ENCODE peak calls at places on chromosome X, in nine cellular contexts. P, U, I, H, W, C, Z, M and B are unnamed samples.

GRCh38 chrX:18875256-18875878 is 108.5 kb downstream of the PHKA2 start:
- DNase-seq in W (no peak), P (no peak), U (no peak), Z (no peak), H (no peak), C (no peak), I (no peak), M (no peak), B (peak)

GRCh38 chrX:1903380-1903935 is 288.6 kb downstream of the ASMT start:
- DNase-seq in C (no peak), P (peak), W (no peak), H (peak), M (no peak), I (no peak), Z (no peak), U (no peak), B (peak)

GRCh38 chrX:77953300-77953699 is 16.1 kb downstream of the PGAM4 start:
- DNase-seq in C (no peak), W (no peak), Z (no peak), P (no peak), H (peak), I (no peak), M (no peak), U (no peak), B (no peak)

GRCh38 chrX:120000490-120001246 is 57.1 kb upstream of the NKAP start:
- DNase-seq in I (no peak), C (no peak), W (peak), M (no peak), P (no peak), H (peak), Z (peak), U (no peak), B (peak)

GRCh38 chrX:95797344-95797743 is 887.3 kb upstream of the DIAPH2 start:
- DNase-seq in I (no peak), C (no peak), H (no peak), W (no peak), Z (no peak), P (no peak), M (no peak), U (no peak), B (no peak)

GRCh38 chrX:27996132-27996531 is 14.9 kb upstream of the DCAF8L1 start:
- DNase-seq in P (no peak), U (no peak), W (no peak), M (no peak), I (no peak), Z (no peak), C (no peak), H (no peak), B (no peak)

GRCh38 chrX:103586314-103586646 is 965 bp downstream of the TCEAL4 start:
- DNase-seq in W (no peak), M (no peak), U (no peak), I (no peak), P (peak), Z (no peak), H (no peak), C (no peak), B (peak)

GRCh38 chrX:111100191-111100590 is 4.2 kb downstream of the PAK3 start:
- DNase-seq in H (peak), U (no peak), M (no peak), W (peak), I (peak), P (peak), C (no peak), Z (peak), B (peak)

GRCh38 chrX:16222123-16222522 is 54.8 kb downstream of the MAGEB17 start:
- DNase-seq in P (peak), Z (no peak), M (no peak), H (no peak), I (no peak), U (no peak), W (no peak), C (no peak), B (no peak)

GRCh38 chrX:67545772-67546495 is 2.1 kb downstream of the AR start:
- DNase-seq in M (peak), H (no peak), Z (peak), P (peak), I (no peak), C (peak), W (peak), U (no peak), B (peak)

GRCh38 chrX:44974462-44974861 is 101.5 kb downstream of the KDM6A start:
- DNase-seq in M (no peak), U (no peak), Z (no peak), P (peak), W (no peak), I (no peak), C (no peak), H (peak), B (no peak)

GRCh38 chrX:115649461-115650063 is 88.6 kb downstream of the PLS3 start:
- DNase-seq in Z (no peak), W (no peak), H (peak), U (no peak), P (no peak), I (no peak), M (no peak), C (no peak), B (peak)

GRCh38 chrX:48958635-48959094 is 1.3 kb upstream of the OTUD5 start:
- DNase-seq in U (no peak), Z (peak), I (no peak), M (no peak), W (peak), C (no peak), P (peak), H (peak), B (no peak)

GRCh38 chrX:46328133-46328532 is 217.1 kb downstream of the ZNF674 start:
- DNase-seq in I (no peak), Z (no peak), H (no peak), U (no peak), C (no peak), M (no peak), W (no peak), P (no peak), B (no peak)

GRCh38 chrX:154411981-154412340 is 622 bp downstream of the TAFAZZIN start:
- DNase-seq in U (no peak), M (no peak), W (peak), P (peak), Z (peak), C (peak), I (no peak), H (peak), B (peak)

GRCh38 chrX:50876551-50876950 is 34.0 kb upstream of the BMP15 start:
- DNase-seq in U (no peak), H (no peak), Z (peak), M (no peak), C (no peak), W (no peak), I (no peak), P (no peak), B (no peak)

GRCh38 chrX:48789366-48790220 is 3.2 kb downstream of the GATA1 start:
- DNase-seq in M (no peak), P (no peak), I (no peak), C (no peak), H (no peak), Z (no peak), W (no peak), U (no peak), B (no peak)

GRCh38 chrX:134544614-134545255 is 84.8 kb downstream of the HPRT1 start:
- DNase-seq in U (no peak), C (no peak), Z (peak), W (peak), H (no peak), P (no peak), M (peak), I (no peak), B (peak)

GRCh38 chrX:96611619-96612362 is 72.9 kb upstream of the DIAPH2 start:
- DNase-seq in H (no peak), Z (peak), C (no peak), M (no peak), U (no peak), I (no peak), W (no peak), P (peak), B (no peak)

GRCh38 chrX:134388161-134389109 is 71.5 kb upstream of the HPRT1 start:
- DNase-seq in M (no peak), W (peak), Z (no peak), U (no peak), H (peak), P (no peak), I (no peak), C (no peak), B (peak)

GRCh38 chrX:104721854-104722253 is 155.9 kb downstream of the IL1RAPL2 start:
- DNase-seq in H (no peak), C (no peak), P (no peak), I (no peak), Z (no peak), W (no peak), U (no peak), M (no peak), B (no peak)

GRCh38 chrX:116204947-116205346 is 34.4 kb downstream of the AGTR2 start:
- DNase-seq in Z (peak), P (peak), C (no peak), U (no peak), I (no peak), H (peak), M (no peak), W (no peak), B (peak)

GRCh38 chrX:130086414-130087207 is 23.7 kb downstream of the ELF4 start:
- DNase-seq in I (no peak), Z (no peak), H (no peak), M (no peak), P (no peak), W (peak), C (peak), U (no peak), B (no peak)

GRCh38 chrX:138191998-138192397 is 519.5 kb downstream of the FGF13 start:
- DNase-seq in M (no peak), I (no peak), U (no peak), Z (peak), P (peak), W (peak), H (peak), C (no peak), B (peak)

GRCh38 chrX:129618997-129619396 is 35.8 kb downstream of the APLN start:
- DNase-seq in W (no peak), I (no peak), Z (no peak), P (no peak), C (no peak), M (no peak), H (no peak), U (no peak), B (no peak)

GRCh38 chrX:56564921-56565861 is 1.8 kb downstream of the UBQLN2 start:
- DNase-seq in H (no peak), P (peak), I (no peak), W (peak), C (no peak), U (no peak), M (no peak), Z (peak), B (peak)

GRCh38 chrX:26328610-26329319 is 112.8 kb downstream of the MAGEB5 start:
- DNase-seq in U (no peak), I (no peak), H (peak), P (no peak), W (no peak), C (no peak), Z (no peak), M (no peak), B (no peak)

GRCh38 chrX:153590961-153591956 is 7.7 kb downstream of the CCNQ start:
- DNase-seq in Z (no peak), P (no peak), M (no peak), H (no peak), W (no peak), U (no peak), I (no peak), C (no peak), B (no peak)

GRCh38 chrX:12425496-12425895 is 287.2 kb downstream of the FRMPD4 start:
- DNase-seq in M (no peak), C (no peak), Z (no peak), H (no peak), I (no peak), U (no peak), W (no peak), P (peak), B (no peak)

GRCh38 chrX:40933132-40934078 is 151.8 kb upstream of the USP9X start:
- DNase-seq in I (no peak), P (peak), U (no peak), H (peak), M (no peak), C (no peak), Z (peak), W (no peak), B (peak)

GRCh38 chrX:118545510-118545909 is 49.9 kb downstream of the DOCK11 start:
- DNase-seq in W (no peak), M (no peak), P (no peak), I (no peak), U (no peak), Z (no peak), H (no peak), C (no peak), B (no peak)

GRCh38 chrX:136839196-136839595 is 41.3 kb downstream of the RBMX start:
- DNase-seq in U (no peak), M (no peak), P (no peak), H (no peak), I (no peak), W (no peak), C (no peak), Z (no peak), B (no peak)

GRCh38 chrX:2954541-2954940 is 25.4 kb upstream of the ARSD start:
- DNase-seq in U (no peak), I (no peak), C (no peak), M (no peak), H (no peak), W (no peak), P (no peak), Z (no peak), B (no peak)